ENCODE peak calls at places on chromosomes 13 and 19, in seven cellular contexts. V is testis, X is keratinocyte, Z is BE2C, R is thyroid gland, G is fibroblast of lung, U is neuronal stem cell. D is an unnamed sample.
A peak's percentile ranks its signal among the peaks of the same experiment; 100 is the strongest.

GRCh38 chr13:114049026-114049425 is 75.2 kb upstream of the C13orf46 start:
- DNase-seq in V (no peak), X (no peak), Z (no peak), R (no peak), G (no peak), U (no peak), D (peak; percentile 59)

GRCh38 chr13:51342706-51343105 is 3.2 kb downstream of the SERPINE3 start:
- DNase-seq in V (no peak), X (no peak), Z (no peak), R (no peak), G (peak; percentile 74), U (no peak), D (no peak)

GRCh38 chr19:55206664-55207500 is 2.4 kb downstream of the PTPRH start:
- DNase-seq in V (peak; percentile 85), X (peak; percentile 59), Z (peak; percentile 92), R (peak; percentile 84), G (peak; percentile 85), U (peak; percentile 67), D (peak; percentile 91)

GRCh38 chr13:88063741-88064140 is 392.6 kb downstream of the SLITRK5 start:
- DNase-seq in V (no peak), X (no peak), Z (no peak), R (no peak), G (peak; percentile 12), U (no peak), D (no peak)

GRCh38 chr13:62747629-62748028 is 1332.0 kb upstream of the PCDH20 start:
- DNase-seq in V (no peak), X (no peak), Z (peak; percentile 61), R (no peak), G (peak; percentile 1), U (no peak), D (no peak)

GRCh38 chr13:87622921-87623320 is 48.2 kb upstream of the SLITRK5 start:
- DNase-seq in V (no peak), X (no peak), Z (no peak), R (no peak), G (peak; percentile 5), U (no peak), D (no peak)

GRCh38 chr19:41192574-41193419 is at the start of gene CYP2S1:
- DNase-seq in V (no peak), X (no peak), Z (no peak), R (no peak), G (no peak), U (no peak), D (peak; percentile 85)

GRCh38 chr19:49805822-49806612 is 7.1 kb downstream of the FUZ start:
- DNase-seq in V (no peak), X (no peak), Z (no peak), R (no peak), G (no peak), U (no peak), D (no peak)

GRCh38 chr13:26380930-26381329 is 127.0 kb downstream of the CDK8 start:
- DNase-seq in V (no peak), X (no peak), Z (no peak), R (no peak), G (no peak), U (no peak), D (no peak)

GRCh38 chr13:103282571-103283450 is 216.6 kb upstream of the SLC10A2 start:
- DNase-seq in V (no peak), X (peak; percentile 48), Z (no peak), R (no peak), G (peak; percentile 95), U (no peak), D (no peak)

GRCh38 chr13:34076319-34076718 is 258.4 kb downstream of the RFC3 start:
- DNase-seq in V (no peak), X (no peak), Z (no peak), R (no peak), G (peak; percentile 79), U (no peak), D (no peak)

GRCh38 chr19:10112895-10113591 is 1.6 kb downstream of the P2RY11 start:
- DNase-seq in V (peak; percentile 41), X (no peak), Z (peak; percentile 73), R (no peak), G (peak; percentile 23), U (no peak), D (peak; percentile 69)

GRCh38 chr13:94254737-94255136 is 224.7 kb downstream of the DCT start:
- DNase-seq in V (no peak), X (no peak), Z (no peak), R (no peak), G (no peak), U (no peak), D (no peak)

GRCh38 chr19:2315818-2316353 is 7.9 kb upstream of the LINGO3 start:
- DNase-seq in V (peak; percentile 79), X (no peak), Z (peak; percentile 81), R (peak; percentile 49), G (peak; percentile 56), U (peak; percentile 48), D (peak; percentile 59)

GRCh38 chr19:44548736-44549135 is 19.3 kb upstream of the CEACAM20 start:
- DNase-seq in V (no peak), X (no peak), Z (no peak), R (no peak), G (peak; percentile 72), U (no peak), D (no peak)

GRCh38 chr19:28359819-28360414 is 853.0 kb downstream of the UQCRFS1 start:
- DNase-seq in V (no peak), X (no peak), Z (no peak), R (no peak), G (no peak), U (no peak), D (no peak)

GRCh38 chr19:32750441-32751055 is 31.0 kb downstream of the TDRD12 start:
- DNase-seq in V (no peak), X (no peak), Z (no peak), R (no peak), G (no peak), U (no peak), D (no peak)

GRCh38 chr19:40247178-40247577 is 20.7 kb upstream of the CCNP start:
- DNase-seq in V (no peak), X (no peak), Z (no peak), R (peak; percentile 92), G (no peak), U (no peak), D (no peak)

GRCh38 chr19:40613669-40614594 is 12.8 kb downstream of the LTBP4 start:
- DNase-seq in V (peak; percentile 85), X (no peak), Z (peak; percentile 82), R (peak; percentile 89), G (peak; percentile 89), U (no peak), D (peak; percentile 93)

GRCh38 chr19:56839665-56840451 is 668 bp downstream of the PEG3 start:
- DNase-seq in V (peak; percentile 98), X (no peak), Z (peak; percentile 86), R (peak; percentile 98), G (peak; percentile 18), U (peak; percentile 92), D (peak; percentile 68)

GRCh38 chr13:112532837-112533745 is 54.9 kb downstream of the TUBGCP3 start:
- DNase-seq in V (no peak), X (no peak), Z (peak; percentile 81), R (no peak), G (no peak), U (no peak), D (no peak)

GRCh38 chr13:30293995-30294394 is 13.4 kb downstream of the KATNAL1 start:
- DNase-seq in V (no peak), X (no peak), Z (no peak), R (no peak), G (no peak), U (no peak), D (no peak)

GRCh38 chr19:16829822-16830289 is 658 bp downstream of the SIN3B start:
- DNase-seq in V (no peak), X (no peak), Z (no peak), R (no peak), G (no peak), U (no peak), D (no peak)

GRCh38 chr19:16822648-16823047 is 6.5 kb upstream of the SIN3B start:
- DNase-seq in V (no peak), X (no peak), Z (no peak), R (no peak), G (no peak), U (no peak), D (no peak)

GRCh38 chr19:16824658-16825311 is 4.4 kb upstream of the SIN3B start:
- DNase-seq in V (no peak), X (no peak), Z (no peak), R (no peak), G (peak; percentile 55), U (no peak), D (no peak)

GRCh38 chr19:16828990-16829821 is at the start of gene SIN3B:
- DNase-seq in V (peak; percentile 87), X (peak; percentile 72), Z (peak; percentile 88), R (peak; percentile 73), G (peak; percentile 78), U (peak; percentile 90), D (peak; percentile 89)

DNA sequence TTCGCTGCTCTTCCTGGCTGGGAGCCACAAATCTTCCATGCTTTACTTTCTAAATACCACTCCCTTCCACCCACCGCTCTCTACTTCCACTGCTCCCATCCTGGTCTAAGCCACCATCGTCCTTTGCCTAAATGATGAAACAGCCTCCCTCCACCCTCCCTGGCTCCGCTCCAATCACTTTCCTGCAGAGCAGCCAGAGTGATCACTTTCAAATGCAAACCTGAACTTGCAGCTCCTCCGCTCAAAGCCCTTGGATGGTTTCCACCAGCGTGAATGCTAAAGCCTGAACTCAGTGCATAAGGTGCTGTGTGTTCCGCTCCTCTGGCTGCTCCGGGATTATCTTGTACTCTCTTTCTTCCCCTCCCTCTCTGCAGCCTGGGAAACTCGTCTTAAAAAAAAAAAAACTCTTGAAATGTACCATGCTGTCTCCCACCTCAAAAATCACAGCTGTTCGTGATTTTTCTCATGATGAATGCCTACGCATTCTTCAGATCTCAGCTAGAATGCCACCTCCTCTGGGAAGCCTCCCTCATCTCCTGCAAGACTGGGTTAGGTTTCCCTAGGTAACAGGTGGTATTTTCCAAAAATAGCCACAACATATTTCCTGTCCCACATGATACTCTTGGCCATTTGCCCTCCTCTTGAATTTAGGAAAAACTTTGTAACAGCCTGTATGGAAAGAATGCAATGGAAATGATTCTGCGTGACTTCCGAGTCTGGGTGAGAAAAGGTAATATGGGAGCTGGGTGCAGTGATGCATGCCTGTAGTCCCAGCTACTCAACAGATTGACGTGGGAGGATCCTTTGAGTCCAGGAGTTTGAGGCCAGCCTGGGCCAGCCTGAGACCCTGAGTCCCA is 3.7 kb upstream of the SIN3B start:
- DNase-seq in V (peak; percentile 92), X (no peak), Z (peak; percentile 36), R (peak; percentile 61), G (peak; percentile 79), U (no peak), D (peak; percentile 38)
- H3K4me1 ChIP-seq in V (peaks cover 41% of the 10 kb centered on the region), X (peaks cover 51% of the 10 kb centered on the region), Z (no peaks in the 10 kb centered on the region), R (peaks cover 19% of the 10 kb centered on the region), G (peaks cover 5% of the 10 kb centered on the region), U (peaks cover 7% of the 10 kb centered on the region), D (peaks cover 3% of the 10 kb centered on the region)

GRCh38 chr13:110348751-110349150 is 41.7 kb downstream of the COL4A2 start:
- DNase-seq in V (no peak), X (no peak), Z (no peak), R (no peak), G (no peak), U (no peak), D (no peak)
- H3K4me1 ChIP-seq in V (peaks cover 6% of the 10 kb centered on the region), X (peaks cover 50% of the 10 kb centered on the region), Z (no peaks in the 10 kb centered on the region), R (peaks cover 51% of the 10 kb centered on the region), G (peaks cover 14% of the 10 kb centered on the region), U (peaks cover 6% of the 10 kb centered on the region), D (peaks cover 15% of the 10 kb centered on the region)

GRCh38 chr19:18843960-18844359 is 12.2 kb downstream of the UPF1 start:
- DNase-seq in V (no peak), X (no peak), Z (no peak), R (no peak), G (peak; percentile 58), U (no peak), D (no peak)
- H3K4me1 ChIP-seq in V (peaks cover 66% of the 10 kb centered on the region), X (peaks cover 19% of the 10 kb centered on the region), Z (peaks cover 25% of the 10 kb centered on the region), R (peaks cover 31% of the 10 kb centered on the region), G (peaks cover 25% of the 10 kb centered on the region), U (peaks cover 11% of the 10 kb centered on the region), D (peaks cover 18% of the 10 kb centered on the region)

GRCh38 chr19:19486343-19487076 is 28.8 kb downstream of the TSSK6 start:
- DNase-seq in V (no peak), X (no peak), Z (no peak), R (no peak), G (no peak), U (no peak), D (no peak)
- H3K4me1 ChIP-seq in V (peaks cover 53% of the 10 kb centered on the region), X (peaks cover 55% of the 10 kb centered on the region), Z (peaks cover 37% of the 10 kb centered on the region), R (peaks cover 27% of the 10 kb centered on the region), G (peaks cover 37% of the 10 kb centered on the region), U (peaks cover 39% of the 10 kb centered on the region), D (peaks cover 29% of the 10 kb centered on the region)

D was measured in colonic mucosa.